ENCODE peak calls at places on chromosomes 1 and 21, in seven cellular contexts. G, U, B, Q, F, Z and X are unnamed samples.

GRCh38 chr1:202029171-202029665 is 18.8 kb downstream of the ELF3 start:
- DNase-seq in B (peak), F (peak), Z (no peak), G (no peak), U (no peak), Q (no peak), X (no peak)

GRCh38 chr1:172356620-172357019 is 63.9 kb upstream of the C1orf105 start:
- DNase-seq in Z (no peak), B (peak), G (no peak), F (no peak), U (no peak), Q (no peak), X (no peak)

GRCh38 chr1:12539705-12540579 is 78.1 kb downstream of the DHRS3 start:
- DNase-seq in B (no peak), Z (peak), U (no peak), Q (no peak), G (peak), F (no peak), X (no peak)

GRCh38 chr1:23202263-23202749 is 15.0 kb downstream of the HTR1D start:
- DNase-seq in G (no peak), Q (no peak), Z (no peak), B (no peak), U (no peak), F (peak), X (no peak)

GRCh38 chr1:206578115-206578935 is 33.9 kb downstream of the EIF2D start:
- DNase-seq in Q (no peak), U (no peak), F (peak), Z (no peak), G (no peak), B (no peak), X (no peak)

GRCh38 chr21:45768741-45769049 is 125.2 kb downstream of the PCBP3 start:
- DNase-seq in F (no peak), U (no peak), B (peak), G (peak), Q (no peak), Z (peak), X (no peak)

GRCh38 chr1:66438062-66438970 is 95.6 kb upstream of the SGIP1 start:
- DNase-seq in Z (no peak), U (no peak), B (no peak), Q (no peak), G (no peak), F (no peak), X (no peak)

GRCh38 chr1:64912191-64912590 is 54.2 kb downstream of the JAK1 start:
- DNase-seq in G (no peak), Q (no peak), Z (no peak), F (no peak), B (no peak), U (no peak), X (no peak)

GRCh38 chr1:92922378-92923035 is 38.8 kb downstream of the DIPK1A start:
- DNase-seq in B (no peak), G (no peak), F (no peak), U (no peak), Q (no peak), Z (no peak), X (no peak)

GRCh38 chr1:27990920-27991537 is 31.3 kb downstream of the XKR8 start:
- DNase-seq in F (no peak), Z (no peak), B (no peak), U (no peak), G (no peak), Q (no peak), X (no peak)

GRCh38 chr1:14262582-14262981 is 335.9 kb upstream of the KAZN start:
- DNase-seq in G (no peak), U (no peak), B (no peak), F (no peak), Q (no peak), Z (no peak), X (no peak)

GRCh38 chr1:225534135-225534534 is 106.3 kb upstream of the LBR start:
- DNase-seq in U (no peak), Q (no peak), B (peak), F (no peak), G (no peak), Z (no peak), X (no peak)

GRCh38 chr1:166089804-166090203 is 77.0 kb downstream of the FAM78B start:
- DNase-seq in F (no peak), G (peak), U (no peak), B (no peak), Q (no peak), Z (no peak), X (no peak)

GRCh38 chr21:27369962-27370578 is 403.2 kb upstream of the ADAMTS5 start:
- DNase-seq in Q (no peak), Z (no peak), G (no peak), B (no peak), F (no peak), U (no peak), X (no peak)

GRCh38 chr1:236904874-236905741 is 99.1 kb downstream of the MT1HL1 start:
- DNase-seq in F (no peak), Q (no peak), U (no peak), G (no peak), B (peak), Z (no peak), X (peak)

GRCh38 chr1:53518775-53519174 is 59.6 kb downstream of the DMRTB1 start:
- DNase-seq in G (peak), U (no peak), B (no peak), Z (no peak), Q (no peak), F (no peak), X (no peak)

GRCh38 chr21:45994086-45994661 is 12.6 kb downstream of the COL6A1 start:
- DNase-seq in Z (peak), G (no peak), B (no peak), U (no peak), F (no peak), Q (no peak), X (no peak)

GRCh38 chr1:26862781-26863676 is at the start of gene SFN:
- DNase-seq in Q (peak), Z (no peak), F (peak), B (peak), G (peak), U (peak), X (no peak)

GRCh38 chr21:43734131-43734634 is 15.3 kb downstream of the PDXK start:
- DNase-seq in U (no peak), Z (no peak), G (no peak), Q (no peak), B (no peak), F (no peak), X (no peak)

GRCh38 chr1:15848143-15848928 is 829 bp downstream of the SPEN start:
- DNase-seq in Z (peak), G (peak), U (peak), Q (no peak), B (peak), F (no peak), X (peak)